ENCODE peak calls at places on chromosomes 13 and 19, in six cellular contexts. One of them, this sample, is unnamed.

GRCh38 chr19:3370214-3370720 is 3.9 kb downstream of the NFIC start:
- DNase-seq in astrocyte of the cerebellum: no peak
- DNase-seq in uterus: peak; percentile 72
- DNase-seq in psoas muscle: peak; percentile 65
- DNase-seq in left ventricle myocardium inferior: no peak
- DNase-seq in stomach: no peak
- DNase-seq in this sample: no peak

GRCh38 chr13:97280478-97280877 is 58.3 kb downstream of the MBNL2 start:
- DNase-seq in astrocyte of the cerebellum: no peak
- DNase-seq in uterus: no peak
- DNase-seq in psoas muscle: no peak
- DNase-seq in left ventricle myocardium inferior: no peak
- DNase-seq in stomach: no peak
- DNase-seq in this sample: no peak

GRCh38 chr19:29323046-29323971 is 110.4 kb upstream of the UQCRFS1 start:
- DNase-seq in astrocyte of the cerebellum: no peak
- DNase-seq in uterus: no peak
- DNase-seq in psoas muscle: no peak
- DNase-seq in left ventricle myocardium inferior: no peak
- DNase-seq in stomach: no peak
- DNase-seq in this sample: no peak

GRCh38 chr19:51784922-51785690 is 9.9 kb upstream of the FPR3 start:
- DNase-seq in astrocyte of the cerebellum: no peak
- DNase-seq in uterus: peak; percentile 43
- DNase-seq in psoas muscle: peak; percentile 67
- DNase-seq in left ventricle myocardium inferior: peak; percentile 63
- DNase-seq in stomach: no peak
- DNase-seq in this sample: no peak

GRCh38 chr13:37816276-37816675 is 53.3 kb downstream of the TRPC4 start:
- DNase-seq in astrocyte of the cerebellum: no peak
- DNase-seq in uterus: no peak
- DNase-seq in psoas muscle: no peak
- DNase-seq in left ventricle myocardium inferior: no peak
- DNase-seq in stomach: no peak
- DNase-seq in this sample: no peak

GRCh38 chr19:56350416-56351045 is 35.9 kb upstream of the ZSCAN5A start:
- DNase-seq in astrocyte of the cerebellum: peak; percentile 11
- DNase-seq in uterus: peak; percentile 57
- DNase-seq in psoas muscle: no peak
- DNase-seq in left ventricle myocardium inferior: no peak
- DNase-seq in stomach: peak; percentile 39
- DNase-seq in this sample: no peak

GRCh38 chr13:73879346-73880020 is 254.7 kb downstream of the KLF12 start:
- DNase-seq in astrocyte of the cerebellum: no peak
- DNase-seq in uterus: no peak
- DNase-seq in psoas muscle: no peak
- DNase-seq in left ventricle myocardium inferior: no peak
- DNase-seq in stomach: no peak
- DNase-seq in this sample: no peak

GRCh38 chr13:101398920-101399319 is 17.4 kb downstream of the NALCN start:
- DNase-seq in astrocyte of the cerebellum: peak; percentile 59
- DNase-seq in uterus: no peak
- DNase-seq in psoas muscle: no peak
- DNase-seq in left ventricle myocardium inferior: no peak
- DNase-seq in stomach: no peak
- DNase-seq in this sample: no peak

GRCh38 chr13:102599451-102600012 is 2.7 kb downstream of the TPP2 start:
- DNase-seq in astrocyte of the cerebellum: no peak
- DNase-seq in uterus: no peak
- DNase-seq in psoas muscle: no peak
- DNase-seq in left ventricle myocardium inferior: no peak
- DNase-seq in stomach: no peak
- DNase-seq in this sample: no peak

GRCh38 chr13:90477194-90477593 is 870.3 kb upstream of the MIR17HG start:
- DNase-seq in astrocyte of the cerebellum: no peak
- DNase-seq in uterus: no peak
- DNase-seq in psoas muscle: no peak
- DNase-seq in left ventricle myocardium inferior: no peak
- DNase-seq in stomach: no peak
- DNase-seq in this sample: no peak

GRCh38 chr13:38657191-38657590 is 29.7 kb upstream of the FREM2 start:
- DNase-seq in astrocyte of the cerebellum: peak; percentile 13
- DNase-seq in uterus: no peak
- DNase-seq in psoas muscle: no peak
- DNase-seq in left ventricle myocardium inferior: no peak
- DNase-seq in stomach: no peak
- DNase-seq in this sample: no peak

GRCh38 chr19:15419413-15420025 is 731 bp upstream of the AKAP8L start:
- DNase-seq in astrocyte of the cerebellum: no peak
- DNase-seq in uterus: no peak
- DNase-seq in psoas muscle: peak; percentile 57
- DNase-seq in left ventricle myocardium inferior: no peak
- DNase-seq in stomach: no peak
- DNase-seq in this sample: no peak
- TF ChIP-seq CTCF in astrocyte of the cerebellum: no peak
- TF ChIP-seq CTCF in uterus: no peak
- TF ChIP-seq CTCF in psoas muscle: no peak
- TF ChIP-seq CTCF in left ventricle myocardium inferior: peak; percentile 12
- TF ChIP-seq CTCF in stomach: no peak
- TF ChIP-seq CTCF in this sample: no peak

DNA sequence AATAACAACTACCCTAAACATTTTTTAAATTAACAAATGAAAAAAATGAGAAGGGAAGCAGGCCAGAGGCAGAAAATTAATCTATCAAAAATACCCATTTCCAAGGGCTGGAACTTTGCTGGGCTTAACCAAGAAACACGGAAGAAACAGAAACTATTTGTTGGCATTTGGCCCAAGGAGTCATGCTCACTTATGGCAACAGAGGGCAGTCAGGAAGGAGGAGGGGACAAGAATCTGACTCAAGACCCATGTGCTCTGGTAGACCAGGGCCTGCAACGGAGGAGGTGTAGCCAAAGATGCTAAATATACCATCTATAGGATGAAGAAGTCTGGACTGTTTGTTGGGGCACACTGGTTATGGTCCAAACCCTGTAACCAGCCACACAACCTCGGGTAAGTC is 496.7 kb downstream of the COG6 start:
- DNase-seq in astrocyte of the cerebellum: peak; percentile 32
- DNase-seq in uterus: no peak
- DNase-seq in psoas muscle: no peak
- DNase-seq in left ventricle myocardium inferior: no peak
- DNase-seq in stomach: no peak
- DNase-seq in this sample: no peak
- TF ChIP-seq CTCF in astrocyte of the cerebellum: no peak
- TF ChIP-seq CTCF in uterus: no peak
- TF ChIP-seq CTCF in psoas muscle: no peak
- TF ChIP-seq CTCF in left ventricle myocardium inferior: no peak
- TF ChIP-seq CTCF in stomach: no peak
- TF ChIP-seq CTCF in this sample: no peak

GRCh38 chr13:27450921-27451461 is 627 bp upstream of the MTIF3 start:
- DNase-seq in astrocyte of the cerebellum: no peak
- DNase-seq in uterus: peak; percentile 28
- DNase-seq in psoas muscle: peak; percentile 69
- DNase-seq in left ventricle myocardium inferior: peak; percentile 42
- DNase-seq in stomach: peak; percentile 53
- DNase-seq in this sample: peak; percentile 42

GRCh38 chr13:27449081-27449603 is 1.2 kb downstream of the MTIF3 start:
- DNase-seq in astrocyte of the cerebellum: no peak
- DNase-seq in uterus: peak; percentile 19
- DNase-seq in psoas muscle: no peak
- DNase-seq in left ventricle myocardium inferior: no peak
- DNase-seq in stomach: no peak
- DNase-seq in this sample: no peak

GRCh38 chr13:27448308-27448707 is 2.1 kb downstream of the MTIF3 start:
- DNase-seq in astrocyte of the cerebellum: no peak
- DNase-seq in uterus: no peak
- DNase-seq in psoas muscle: no peak
- DNase-seq in left ventricle myocardium inferior: no peak
- DNase-seq in stomach: no peak
- DNase-seq in this sample: no peak

GRCh38 chr13:27446986-27447583 is 3.3 kb downstream of the MTIF3 start:
- DNase-seq in astrocyte of the cerebellum: no peak
- DNase-seq in uterus: no peak
- DNase-seq in psoas muscle: no peak
- DNase-seq in left ventricle myocardium inferior: no peak
- DNase-seq in stomach: no peak
- DNase-seq in this sample: no peak

GRCh38 chr13:27449936-27450828 is at the start of gene MTIF3:
- DNase-seq in astrocyte of the cerebellum: peak; percentile 76
- DNase-seq in uterus: peak; percentile 95
- DNase-seq in psoas muscle: peak; percentile 98
- DNase-seq in left ventricle myocardium inferior: peak; percentile 92
- DNase-seq in stomach: peak; percentile 97
- DNase-seq in this sample: peak; percentile 87
- TF ChIP-seq CTCF in astrocyte of the cerebellum: no peak
- TF ChIP-seq CTCF in uterus: peak; percentile 12
- TF ChIP-seq CTCF in psoas muscle: no peak
- TF ChIP-seq CTCF in left ventricle myocardium inferior: peak; percentile 23
- TF ChIP-seq CTCF in stomach: no peak
- TF ChIP-seq CTCF in this sample: no peak

DNA sequence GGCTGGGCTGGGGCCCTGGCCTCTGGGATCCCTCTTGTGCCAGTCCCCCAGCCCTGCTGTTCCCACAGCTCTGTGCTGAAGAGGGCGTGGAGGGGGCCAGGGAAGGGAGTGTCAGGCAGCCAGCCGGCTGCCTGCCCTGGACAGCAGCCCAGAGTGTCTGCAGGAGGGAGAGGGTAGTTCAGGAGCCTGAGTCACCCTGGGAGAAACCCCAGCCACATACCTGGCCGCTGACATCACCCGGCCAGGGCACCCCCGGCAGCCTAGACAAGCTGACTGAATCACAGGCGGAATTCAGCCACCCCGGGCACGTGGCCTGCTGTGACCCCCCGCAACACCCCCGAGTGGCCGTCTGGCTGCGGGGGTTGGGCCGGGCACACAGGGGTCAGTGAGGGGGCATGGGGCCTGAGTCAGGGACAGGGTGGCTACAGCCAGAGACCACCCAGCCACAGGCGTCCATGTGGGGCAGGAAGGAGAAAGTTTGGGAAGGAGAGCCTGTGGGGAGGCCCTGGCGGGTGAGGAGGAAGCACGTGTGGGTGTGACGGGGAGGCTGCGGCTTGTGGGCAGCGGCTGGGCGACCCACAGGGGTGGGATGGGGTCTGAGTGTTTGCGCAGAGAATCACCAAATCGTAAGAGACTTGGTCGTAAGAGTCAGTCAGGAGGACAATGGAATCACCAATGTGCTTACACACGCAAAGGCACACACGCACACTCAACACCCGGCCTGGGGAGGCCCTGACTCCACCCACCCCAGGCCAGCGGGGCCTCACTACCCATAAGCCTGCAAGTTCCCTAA is 11.9 kb upstream of the FOSB start:
- DNase-seq in astrocyte of the cerebellum: peak; percentile 98
- DNase-seq in uterus: peak; percentile 96
- DNase-seq in psoas muscle: peak; percentile 97
- DNase-seq in left ventricle myocardium inferior: peak; percentile 85
- DNase-seq in stomach: peak; percentile 95
- DNase-seq in this sample: peak; percentile 88
- TF ChIP-seq CTCF in astrocyte of the cerebellum: no peak
- TF ChIP-seq CTCF in uterus: peak; percentile 4
- TF ChIP-seq CTCF in psoas muscle: no peak
- TF ChIP-seq CTCF in left ventricle myocardium inferior: no peak
- TF ChIP-seq CTCF in stomach: no peak
- TF ChIP-seq CTCF in this sample: no peak

This sample was measured in natural killer cell.